ENCODE peak calls at places on chromosomes 3 and 15, in seven cellular contexts. E, T, A, C, F, D and N are unnamed samples.

GRCh38 chr15:33008284-33009011 is 186.1 kb downstream of the FMN1 start:
- DNase-seq in E (no peak), T (peak), A (peak), C (no peak), F (no peak), D (no peak), N (no peak)

GRCh38 chr15:90192961-90193786 is 8.0 kb upstream of the SEMA4B start:
- DNase-seq in E (no peak), T (no peak), A (no peak), C (no peak), F (no peak), D (no peak), N (no peak)

GRCh38 chr3:171944109-171945016 is 95.0 kb upstream of the FNDC3B start:
- DNase-seq in E (no peak), T (no peak), A (peak), C (no peak), F (no peak), D (no peak), N (no peak)

GRCh38 chr3:58021072-58021959 is 13.1 kb downstream of the FLNB start:
- DNase-seq in E (no peak), T (no peak), A (no peak), C (no peak), F (peak), D (no peak), N (no peak)

GRCh38 chr3:166190360-166190759 is 353.1 kb upstream of the BCHE start:
- DNase-seq in E (peak), T (no peak), A (peak), C (no peak), F (no peak), D (no peak), N (no peak)

GRCh38 chr3:179713643-179714090 is 60.8 kb downstream of the USP13 start:
- DNase-seq in E (no peak), T (peak), A (no peak), C (no peak), F (no peak), D (no peak), N (no peak)

GRCh38 chr3:62990704-62991413 is 115.6 kb upstream of the CADPS start:
- DNase-seq in E (no peak), T (no peak), A (no peak), C (no peak), F (no peak), D (no peak), N (no peak)

GRCh38 chr3:69881756-69882428 is 117.6 kb upstream of the SAMMSON start:
- DNase-seq in E (no peak), T (no peak), A (no peak), C (no peak), F (no peak), D (no peak), N (no peak)

GRCh38 chr3:64027708-64028107 is 4.4 kb upstream of the PSMD6 start:
- DNase-seq in E (no peak), T (no peak), A (no peak), C (no peak), F (no peak), D (no peak), N (no peak)

GRCh38 chr3:84759361-84759760 is 199.4 kb upstream of the CADM2 start:
- DNase-seq in E (no peak), T (no peak), A (no peak), C (no peak), F (no peak), D (no peak), N (no peak)

GRCh38 chr3:4231041-4231440 is 72.1 kb upstream of the SETMAR start:
- DNase-seq in E (no peak), T (no peak), A (no peak), C (no peak), F (no peak), D (no peak), N (no peak)

GRCh38 chr3:15633766-15634588 is 32.4 kb downstream of the BTD start:
- DNase-seq in E (peak), T (no peak), A (peak), C (no peak), F (no peak), D (no peak), N (no peak)

GRCh38 chr3:175304437-175304836 is 445.3 kb downstream of the NAALADL2 start:
- DNase-seq in E (no peak), T (no peak), A (no peak), C (no peak), F (no peak), D (no peak), N (no peak)

GRCh38 chr15:77818484-77819270 is 186.0 kb upstream of the LINGO1 start:
- DNase-seq in E (no peak), T (no peak), A (no peak), C (no peak), F (no peak), D (no peak), N (no peak)

GRCh38 chr15:77821959-77822256 is 189.2 kb upstream of the LINGO1 start:
- DNase-seq in E (no peak), T (no peak), A (no peak), C (no peak), F (no peak), D (no peak), N (no peak)

GRCh38 chr15:77819271-77819806 is 186.6 kb upstream of the LINGO1 start:
- DNase-seq in E (no peak), T (no peak), A (no peak), C (no peak), F (no peak), D (no peak), N (peak)

GRCh38 chr15:77821188-77821958 is 188.7 kb upstream of the LINGO1 start:
- DNase-seq in E (peak), T (peak), A (peak), C (peak), F (peak), D (no peak), N (peak)

GRCh38 chr15:77819841-77820728 is 187.4 kb upstream of the LINGO1 start:
- DNase-seq in E (peak), T (no peak), A (no peak), C (no peak), F (peak), D (no peak), N (no peak)
- TF ChIP-seq CTCF in E (peak), T (no peak), A (peak), C (peak), F (no peak), D (no peak), N (peak)

GRCh38 chr15:63364293-63365003 is 17.2 kb downstream of the CA12 start:
- DNase-seq in E (no peak), T (no peak), A (no peak), C (no peak), F (no peak), D (no peak), N (no peak)

GRCh38 chr15:63367390-63367789 is 14.3 kb downstream of the CA12 start:
- DNase-seq in E (peak), T (no peak), A (no peak), C (no peak), F (no peak), D (no peak), N (no peak)

GRCh38 chr15:63367900-63368299 is 13.7 kb downstream of the CA12 start:
- DNase-seq in E (no peak), T (no peak), A (no peak), C (no peak), F (no peak), D (no peak), N (no peak)

GRCh38 chr15:63365004-63365555 is 16.6 kb downstream of the CA12 start:
- DNase-seq in E (peak), T (no peak), A (no peak), C (no peak), F (no peak), D (no peak), N (no peak)

GRCh38 chr15:63366451-63366850 is 15.2 kb downstream of the CA12 start:
- DNase-seq in E (no peak), T (no peak), A (peak), C (no peak), F (no peak), D (no peak), N (no peak)
- TF ChIP-seq CTCF in E (no peak), T (no peak), A (no peak), C (no peak), F (no peak), D (no peak), N (no peak)

GRCh38 chr15:53586815-53587214 is 172.6 kb downstream of the WDR72 start:
- DNase-seq in E (peak), T (peak), A (no peak), C (no peak), F (peak), D (no peak), N (no peak)
- TF ChIP-seq CTCF in E (peak), T (peak), A (no peak), C (no peak), F (peak), D (no peak), N (peak)

DNA sequence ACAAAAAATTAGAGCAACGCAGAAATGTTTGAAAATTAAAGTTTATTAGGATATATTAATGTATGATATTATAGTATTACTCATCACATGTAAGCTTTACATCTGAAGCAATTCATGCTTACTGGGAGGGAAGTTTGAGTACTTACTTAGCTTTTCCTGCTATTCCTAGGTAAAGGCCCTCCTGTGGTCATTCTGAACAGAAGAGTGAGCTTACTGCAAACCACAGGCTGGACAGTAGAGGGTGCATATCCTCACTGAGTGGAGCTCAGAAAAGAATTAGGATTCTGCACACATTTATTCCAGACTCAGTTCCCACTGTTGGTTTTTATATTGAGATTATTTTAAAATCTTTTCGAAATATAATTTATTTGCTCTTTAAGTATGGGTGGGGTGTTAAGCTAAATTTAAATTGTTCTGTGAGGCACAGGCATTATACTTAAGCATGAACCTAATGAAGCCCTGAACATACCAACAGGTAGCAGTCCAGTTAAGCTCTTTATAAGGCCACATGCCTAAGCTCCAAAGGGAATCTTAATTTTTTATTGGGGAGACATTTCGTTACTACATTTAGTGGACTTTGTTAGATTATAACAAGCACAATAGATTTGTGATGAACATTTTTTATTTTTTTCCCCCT is 10.2 kb downstream of the MRPS22 start:
- DNase-seq in E (peak), T (peak), A (peak), C (peak), F (no peak), D (no peak), N (no peak)
- TF ChIP-seq CTCF in E (peak), T (peak), A (peak), C (peak), F (peak), D (no peak), N (peak)